ENCODE peak calls at places on chromosomes 1 and 21, in seven cellular contexts. G is kidney, F is transverse colon, R is progenitor cell of endocrine pancreas, V is mucosa of descending colon, D is WTC11, Q is neural crest cell. C is an unnamed sample.

GRCh38 chr21:37474342-37474741 is 107.8 kb downstream of the DYRK1A start:
- DNase-seq in G (no peak), F (no peak), R (no peak), V (no peak), D (no peak), Q (no peak), C (no peak)

GRCh38 chr1:21775985-21776562 is 6.9 kb downstream of the USP48 start:
- DNase-seq in G (no peak), F (no peak), R (no peak), V (no peak), D (no peak), Q (no peak), C (no peak)

GRCh38 chr1:63874278-63874880 is 100.6 kb downstream of the ROR1 start:
- DNase-seq in G (no peak), F (no peak), R (no peak), V (no peak), D (no peak), Q (no peak), C (no peak)

GRCh38 chr1:150362721-150363425 is 1.1 kb upstream of the RPRD2 start:
- DNase-seq in G (no peak), F (no peak), R (no peak), V (peak), D (no peak), Q (no peak), C (no peak)

GRCh38 chr1:34582356-34582755 is 172.5 kb upstream of the GJB5 start:
- DNase-seq in G (no peak), F (no peak), R (no peak), V (no peak), D (no peak), Q (no peak), C (no peak)

GRCh38 chr1:67097305-67097704 is 37.5 kb downstream of the C1orf141 start:
- DNase-seq in G (no peak), F (no peak), R (no peak), V (no peak), D (peak), Q (no peak), C (no peak)

GRCh38 chr21:41488080-41488479 is 19.9 kb downstream of the TMPRSS2 start:
- DNase-seq in G (no peak), F (no peak), R (no peak), V (no peak), D (no peak), Q (no peak), C (no peak)

GRCh38 chr1:241156231-241156965 is 200.6 kb downstream of the RGS7 start:
- DNase-seq in G (no peak), F (peak), R (no peak), V (no peak), D (no peak), Q (no peak), C (no peak)

GRCh38 chr1:151458936-151459330 is 361 bp downstream of the POGZ start:
- DNase-seq in G (peak), F (peak), R (peak), V (peak), D (peak), Q (peak), C (no peak)

GRCh38 chr1:2949966-2950925 is 71.0 kb upstream of the ACTRT2 start:
- DNase-seq in G (peak), F (no peak), R (no peak), V (peak), D (no peak), Q (no peak), C (no peak)

GRCh38 chr1:62492521-62492920 is 55.7 kb downstream of the USP1 start:
- DNase-seq in G (no peak), F (no peak), R (no peak), V (no peak), D (no peak), Q (no peak), C (no peak)

GRCh38 chr1:111884772-111885443 is 104.6 kb downstream of the KCND3 start:
- DNase-seq in G (no peak), F (no peak), R (no peak), V (no peak), D (no peak), Q (no peak), C (no peak)

GRCh38 chr1:86993269-86993985 is 79.0 kb downstream of the HS2ST1 start:
- DNase-seq in G (no peak), F (no peak), R (no peak), V (no peak), D (no peak), Q (no peak), C (no peak)

GRCh38 chr21:45870421-45870820 is 111.1 kb upstream of the COL6A1 start:
- DNase-seq in G (peak), F (no peak), R (no peak), V (no peak), D (no peak), Q (no peak), C (no peak)

GRCh38 chr21:39327727-39328126 is 14.3 kb upstream of the BRWD1 start:
- DNase-seq in G (no peak), F (no peak), R (no peak), V (no peak), D (no peak), Q (no peak), C (no peak)

GRCh38 chr1:151801310-151801820 is 3.9 kb downstream of the LINGO4 start:
- DNase-seq in G (no peak), F (no peak), R (no peak), V (no peak), D (no peak), Q (no peak), C (no peak)

GRCh38 chr21:46284077-46284644 is 1.2 kb downstream of the MCM3AP start:
- DNase-seq in G (no peak), F (peak), R (no peak), V (no peak), D (no peak), Q (no peak), C (no peak)

GRCh38 chr1:202648822-202649221 is 61.4 kb downstream of the SYT2 start:
- DNase-seq in G (no peak), F (no peak), R (no peak), V (no peak), D (no peak), Q (no peak), C (no peak)

GRCh38 chr1:218273757-218274505 is 11.2 kb upstream of the RRP15 start:
- DNase-seq in G (no peak), F (no peak), R (no peak), V (no peak), D (no peak), Q (no peak), C (no peak)
- TF ChIP-seq CTCF in G (no peak), F (no peak), R (no peak), V (no peak), D (no peak), Q (no peak), C (no peak)

GRCh38 chr1:182784556-182785171 is 4.9 kb upstream of the NPL start:
- DNase-seq in G (no peak), F (no peak), R (no peak), V (no peak), D (no peak), Q (no peak), C (no peak)

GRCh38 chr1:182787002-182787324 is 2.6 kb upstream of the NPL start:
- DNase-seq in G (no peak), F (no peak), R (no peak), V (no peak), D (no peak), Q (no peak), C (no peak)

GRCh38 chr1:182789138-182790076 is at the start of gene NPL:
- DNase-seq in G (peak), F (peak), R (peak), V (peak), D (peak), Q (peak), C (peak)

GRCh38 chr1:182783068-182783467 is 6.5 kb upstream of the NPL start:
- DNase-seq in G (no peak), F (no peak), R (no peak), V (no peak), D (peak), Q (no peak), C (no peak)

DNA sequence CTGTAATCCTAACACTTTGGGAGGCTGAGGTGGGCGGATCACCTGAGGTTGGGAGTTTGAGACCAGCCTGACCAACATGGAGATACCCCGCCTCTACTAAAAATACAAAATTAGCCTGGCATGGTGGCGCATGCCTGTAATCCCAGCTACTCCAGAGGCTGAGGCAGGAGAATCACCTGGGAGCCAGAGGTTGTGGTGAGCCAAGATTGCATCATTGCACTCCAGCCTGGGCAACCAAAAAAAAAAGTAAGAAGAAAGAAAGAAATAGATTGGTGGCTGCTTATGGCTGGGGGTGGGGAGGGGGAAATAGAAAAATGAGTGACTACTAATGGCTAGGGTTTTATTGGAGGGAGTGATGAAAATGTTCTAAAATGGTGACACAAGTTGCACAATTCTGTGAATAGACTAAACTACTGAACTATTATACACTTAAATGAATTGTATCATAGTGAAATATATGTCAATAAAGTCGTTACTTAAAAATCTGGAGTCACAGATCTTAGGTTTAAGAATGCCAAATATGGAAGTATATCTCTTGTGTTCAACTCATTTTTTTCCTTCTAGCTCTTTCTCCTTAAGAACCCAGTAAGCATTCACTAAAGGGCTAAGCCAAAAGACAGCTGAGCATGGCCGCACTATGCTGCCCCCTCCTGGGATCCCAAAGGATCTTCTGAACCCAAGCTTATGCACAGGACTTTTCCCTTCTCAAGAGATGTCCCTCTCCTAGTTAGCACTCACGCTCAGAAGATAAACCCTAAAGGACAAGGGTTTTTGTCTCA is 3.2 kb upstream of the NPL start:
- DNase-seq in G (peak), F (peak), R (peak), V (peak), D (peak), Q (peak), C (no peak)
- TF ChIP-seq CTCF in G (peak), F (peak), R (peak), V (peak), D (peak), Q (peak), C (no peak)

GRCh38 chr1:93702828-93703183 is 21.2 kb upstream of the BCAR3 start:
- DNase-seq in G (no peak), F (no peak), R (no peak), V (no peak), D (no peak), Q (no peak), C (no peak)
- TF ChIP-seq CTCF in G (no peak), F (no peak), R (no peak), V (no peak), D (no peak), Q (no peak), C (no peak)

GRCh38 chr1:33337994-33338494 is 17.1 kb upstream of the A3GALT2 start:
- DNase-seq in G (no peak), F (no peak), R (no peak), V (no peak), D (no peak), Q (no peak), C (no peak)

GRCh38 chr1:33342041-33342723 is 21.3 kb upstream of the A3GALT2 start:
- DNase-seq in G (peak), F (peak), R (peak), V (peak), D (peak), Q (no peak), C (peak)

GRCh38 chr1:33341190-33341589 is 20.3 kb upstream of the A3GALT2 start:
- DNase-seq in G (no peak), F (no peak), R (no peak), V (no peak), D (no peak), Q (no peak), C (no peak)

GRCh38 chr1:33338495-33339211 is 17.8 kb upstream of the A3GALT2 start:
- DNase-seq in G (peak), F (peak), R (no peak), V (no peak), D (no peak), Q (peak), C (no peak)

DNA sequence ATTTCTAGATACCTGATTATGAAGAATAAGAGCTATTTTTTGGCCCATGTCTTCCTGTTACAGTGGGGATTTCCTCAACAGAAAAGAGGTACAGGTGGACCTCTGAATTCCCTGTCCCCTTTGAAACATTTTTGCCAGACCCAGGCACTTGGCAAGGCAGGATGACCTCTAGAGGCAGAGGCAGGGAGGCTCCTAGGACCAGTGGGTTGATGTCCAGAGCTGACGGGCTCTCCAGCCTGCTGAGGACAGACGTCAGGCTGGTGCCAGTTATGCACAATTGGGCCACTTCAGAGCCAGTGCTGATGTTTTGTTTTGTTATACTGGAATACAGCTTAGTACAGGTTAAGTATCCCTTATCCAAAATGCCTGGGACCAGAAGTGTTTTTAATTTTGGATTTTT is 18.5 kb upstream of the A3GALT2 start:
- DNase-seq in G (no peak), F (no peak), R (no peak), V (no peak), D (no peak), Q (no peak), C (no peak)
- TF ChIP-seq CTCF in G (no peak), F (no peak), R (peak), V (no peak), D (no peak), Q (no peak), C (no peak)

DNA sequence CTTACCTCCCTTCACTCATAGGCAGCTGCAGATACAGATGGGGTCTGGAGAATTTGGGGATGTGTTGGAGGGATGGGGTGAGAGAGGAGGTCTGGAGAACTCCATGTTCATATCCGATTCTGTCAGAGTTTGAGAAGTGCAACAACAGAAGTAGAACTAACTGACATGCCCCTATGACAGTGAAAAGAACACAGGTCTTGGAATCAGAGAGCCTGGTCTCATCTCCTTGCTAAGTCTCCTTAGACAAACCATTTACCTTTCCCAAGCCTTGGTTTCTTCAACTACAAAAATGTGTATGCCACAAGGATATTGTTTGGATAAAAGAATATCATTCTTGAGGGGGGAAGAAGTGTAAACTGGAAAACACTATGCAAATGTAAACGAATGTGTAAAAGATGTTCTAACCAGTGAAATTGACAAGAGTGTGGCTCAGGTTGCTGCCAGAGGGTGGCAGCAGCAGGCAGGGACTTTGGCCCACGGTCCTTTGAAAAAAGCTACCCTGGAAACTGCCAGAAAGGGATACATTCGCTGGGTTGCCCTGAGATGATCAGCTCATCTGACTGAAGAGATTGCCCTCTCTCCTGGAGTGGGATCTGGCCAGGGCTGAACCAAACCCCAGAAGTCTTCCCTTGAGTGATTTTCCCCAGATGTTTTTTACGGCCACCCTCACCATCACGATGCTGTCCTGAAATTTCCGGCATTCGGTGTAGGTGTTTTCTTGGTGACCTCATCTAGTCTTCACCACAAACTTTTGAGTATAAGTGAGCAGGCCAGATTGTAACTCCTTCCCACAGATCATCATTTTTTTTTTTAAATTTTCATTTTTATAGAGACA is 17.0 kb upstream of the CD2 start:
- DNase-seq in G (no peak), F (peak), R (peak), V (no peak), D (peak), Q (peak), C (no peak)
- TF ChIP-seq CTCF in G (peak), F (peak), R (peak), V (peak), D (peak), Q (peak), C (no peak)

GRCh38 chr1:224739997-224740687 is 124.0 kb downstream of the CNIH3 start:
- DNase-seq in G (no peak), F (no peak), R (no peak), V (no peak), D (no peak), Q (no peak), C (no peak)
- TF ChIP-seq CTCF in G (no peak), F (no peak), R (no peak), V (no peak), D (no peak), Q (no peak), C (no peak)

GRCh38 chr1:56188216-56188615 is 391.1 kb downstream of the PLPP3 start:
- DNase-seq in G (no peak), F (no peak), R (no peak), V (no peak), D (no peak), Q (no peak), C (no peak)

GRCh38 chr1:56189454-56189853 is 389.9 kb downstream of the PLPP3 start:
- DNase-seq in G (no peak), F (no peak), R (no peak), V (no peak), D (no peak), Q (no peak), C (no peak)

GRCh38 chr1:56188855-56189254 is 390.5 kb downstream of the PLPP3 start:
- DNase-seq in G (no peak), F (no peak), R (no peak), V (no peak), D (no peak), Q (no peak), C (no peak)

GRCh38 chr1:56190975-56191768 is 388.2 kb downstream of the PLPP3 start:
- DNase-seq in G (no peak), F (no peak), R (no peak), V (no peak), D (no peak), Q (no peak), C (no peak)

GRCh38 chr1:56189946-56190920 is 389.1 kb downstream of the PLPP3 start:
- DNase-seq in G (no peak), F (no peak), R (no peak), V (no peak), D (peak), Q (peak), C (no peak)
- TF ChIP-seq CTCF in G (peak), F (peak), R (peak), V (no peak), D (peak), Q (peak), C (no peak)

DNA sequence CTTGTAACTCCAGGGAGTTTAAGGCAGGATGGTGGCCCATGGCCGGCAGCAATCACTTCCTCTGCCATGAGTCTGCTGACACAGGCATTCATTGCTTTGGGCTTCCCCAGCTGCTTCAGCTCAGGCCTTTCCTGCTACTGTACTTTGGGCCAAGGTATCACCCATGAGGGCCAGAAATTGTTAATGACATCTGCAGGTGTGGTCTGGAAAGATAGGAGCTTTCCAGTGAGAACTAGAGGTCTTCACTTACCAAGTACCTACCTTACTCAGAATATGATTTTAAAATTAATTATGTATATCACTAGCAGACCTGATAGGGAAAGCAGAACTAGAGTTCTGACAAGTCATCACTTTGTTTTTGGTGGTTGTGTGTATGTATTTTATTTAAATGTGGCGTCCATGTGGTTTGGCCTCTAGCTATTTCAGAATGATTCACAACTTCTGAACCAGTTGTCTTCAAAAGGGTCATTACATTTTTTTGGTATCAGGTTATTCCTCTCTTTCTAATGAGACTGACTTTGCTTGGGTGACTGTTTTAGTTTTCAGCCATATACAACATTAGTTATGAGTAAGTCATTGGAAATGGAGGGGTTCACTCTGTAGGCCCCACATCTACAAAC is 2.7 kb downstream of the RGL1 start:
- DNase-seq in G (no peak), F (peak), R (no peak), V (peak), D (no peak), Q (no peak), C (no peak)
- TF ChIP-seq CTCF in G (no peak), F (no peak), R (no peak), V (no peak), D (no peak), Q (no peak), C (no peak)

C was measured in omental fat pad.